ENCODE peak calls at places on chromosomes 6 and 20, in nine cellular contexts. G is spleen, B is sigmoid colon, E is GM12892, H is HCT116, W is upper lobe of left lung, D is Panc1, U is GM12891, R is H1. N is an unnamed sample.

GRCh38 chr6:122484760-122485159 is 13.2 kb upstream of the SERINC1 start:
- DNase-seq in B (no peak), G (no peak), E (no peak), D (no peak), U (no peak), W (no peak), R (no peak), H (no peak), N (peak)

GRCh38 chr20:40636486-40636885 is 52.5 kb downstream of the MAFB start:
- DNase-seq in R (no peak), H (no peak), E (no peak), W (no peak), U (no peak), G (no peak), D (no peak), B (no peak), N (no peak)

GRCh38 chr20:63747622-63748355 is 8.2 kb downstream of the SLC2A4RG start:
- DNase-seq in R (no peak), W (no peak), U (no peak), H (no peak), G (peak), D (no peak), B (no peak), E (no peak), N (no peak)

GRCh38 chr6:30877419-30878262 is 6.7 kb upstream of the DDR1 start:
- DNase-seq in U (no peak), G (peak), E (no peak), R (peak), D (peak), H (peak), W (no peak), B (peak), N (peak)

GRCh38 chr6:52020961-52021570 is 66.3 kb downstream of the PKHD1 start:
- DNase-seq in E (no peak), U (no peak), D (no peak), G (no peak), H (peak), R (no peak), W (no peak), B (no peak), N (no peak)

GRCh38 chr6:17580518-17581048 is 19.5 kb upstream of the FAM8A1 start:
- DNase-seq in W (peak), D (no peak), B (peak), G (peak), H (no peak), E (no peak), U (no peak), R (no peak), N (no peak)

GRCh38 chr6:83707829-83708545 is 914 bp downstream of the SNAP91 start:
- DNase-seq in B (peak), D (no peak), R (peak), E (no peak), H (no peak), U (peak), W (peak), G (no peak), N (no peak)

GRCh38 chr6:114108119-114109002 is 137.4 kb upstream of the HDAC2 start:
- DNase-seq in E (no peak), H (peak), U (no peak), R (peak), B (peak), W (no peak), G (no peak), D (peak), N (peak)

GRCh38 chr6:107101661-107102413 is 13.5 kb downstream of the BEND3 start:
- DNase-seq in R (no peak), G (no peak), W (no peak), E (no peak), H (no peak), D (no peak), U (no peak), B (peak), N (no peak)

GRCh38 chr6:156154896-156155295 is 622.3 kb upstream of the ARID1B start:
- DNase-seq in U (no peak), G (no peak), E (no peak), D (no peak), B (no peak), H (no peak), R (no peak), W (no peak), N (no peak)

GRCh38 chr6:34132486-34133185 is 13.3 kb downstream of the GRM4 start:
- DNase-seq in H (no peak), R (peak), E (no peak), G (no peak), W (no peak), B (no peak), D (no peak), U (peak), N (no peak)

GRCh38 chr20:20549267-20549612 is 163.2 kb downstream of the RALGAPA2 start:
- DNase-seq in E (no peak), R (no peak), G (no peak), U (no peak), D (no peak), W (no peak), H (no peak), B (no peak), N (no peak)

GRCh38 chr20:62581806-62582205 is 60.5 kb upstream of the SLCO4A1 start:
- DNase-seq in W (peak), E (no peak), G (no peak), H (no peak), R (no peak), D (no peak), B (no peak), U (no peak), N (no peak)

GRCh38 chr6:98833101-98834059 is 994 bp upstream of the POU3F2 start:
- DNase-seq in U (no peak), G (peak), W (peak), B (peak), H (no peak), E (no peak), D (no peak), R (peak), N (no peak)

GRCh38 chr6:159853735-159854134 is 37.1 kb upstream of the MAS1 start:
- DNase-seq in W (no peak), G (no peak), D (no peak), R (no peak), E (no peak), H (no peak), B (no peak), U (no peak), N (no peak)

GRCh38 chr20:38447251-38447661 is 12.1 kb upstream of the SNHG17 start:
- DNase-seq in B (no peak), D (no peak), E (no peak), U (no peak), G (peak), R (no peak), W (no peak), H (no peak), N (no peak)

GRCh38 chr6:82197784-82198183 is 49.8 kb downstream of the IBTK start:
- DNase-seq in B (no peak), R (no peak), G (no peak), E (no peak), W (no peak), D (no peak), U (no peak), H (no peak), N (no peak)

GRCh38 chr20:32231847-32232246 is 24.2 kb downstream of the POFUT1 start:
- DNase-seq in U (no peak), R (no peak), B (no peak), W (no peak), D (no peak), G (no peak), E (no peak), H (no peak), N (no peak)

DNA sequence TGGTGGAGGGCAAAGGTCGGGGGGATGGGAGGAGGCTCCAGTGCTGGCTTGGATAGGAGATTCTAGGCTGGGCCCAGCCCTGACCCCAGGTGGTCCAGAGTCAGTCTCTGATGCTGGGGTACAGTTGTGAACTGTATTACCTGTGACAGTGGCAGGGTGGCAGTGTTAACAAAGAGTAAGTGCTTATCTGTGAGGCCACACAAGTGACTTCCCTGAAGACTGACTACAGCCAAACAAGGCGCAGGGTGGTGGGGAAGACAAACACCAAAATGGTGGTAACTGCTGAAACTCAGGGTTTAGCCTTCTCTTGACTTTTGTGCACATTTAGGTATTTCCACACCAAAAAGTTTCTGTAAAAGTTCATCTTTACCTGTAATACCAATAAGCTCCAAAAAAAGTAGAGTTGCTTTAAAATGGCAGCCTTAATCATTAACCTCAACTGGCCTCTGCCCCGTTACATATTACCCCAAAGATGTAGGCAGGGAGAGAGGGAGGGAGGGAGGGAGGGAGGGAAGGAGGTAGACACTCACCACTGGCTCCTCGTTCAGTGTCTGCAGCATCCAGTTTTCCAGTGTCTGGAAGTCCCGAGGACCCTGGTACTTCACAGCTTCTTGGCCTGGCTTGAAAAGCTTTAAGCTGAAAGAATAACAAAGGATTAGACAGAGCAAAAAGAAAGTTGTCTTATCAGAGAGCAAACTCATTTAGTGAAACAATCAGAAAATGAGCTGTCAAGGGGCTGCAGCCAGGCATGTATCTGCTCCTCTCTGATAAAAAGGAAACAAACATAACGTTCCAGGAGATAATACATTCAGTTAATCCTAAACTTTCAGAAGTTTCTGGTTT is 11.3 kb downstream of the TXNDC5 start:
- DNase-seq in R (no peak), D (no peak), W (peak), H (no peak), B (no peak), G (no peak), U (no peak), E (no peak), N (no peak)
- TF ChIP-seq POLR2AphosphoS5 in R (no peak), D (no peak), W (no peak), H (no peak), B (no peak), G (no peak), U (no peak), E (no peak), N (no peak)

GRCh38 chr6:125995972-125996580 is 9.7 kb downstream of the TRMT11 start:
- DNase-seq in H (peak), U (no peak), G (peak), E (no peak), D (peak), W (no peak), B (peak), R (peak), N (peak)
- TF ChIP-seq POLR2AphosphoS5 in H (no peak), U (no peak), G (no peak), E (no peak), D (no peak), W (no peak), B (no peak), R (no peak), N (no peak)

GRCh38 chr6:44935693-44936300 is 392.3 kb upstream of the RUNX2 start:
- DNase-seq in B (no peak), R (no peak), G (no peak), H (no peak), U (no peak), W (no peak), D (no peak), E (no peak), N (no peak)
- TF ChIP-seq POLR2AphosphoS5 in B (no peak), R (no peak), G (no peak), H (no peak), U (no peak), W (no peak), D (no peak), E (no peak), N (no peak)

GRCh38 chr20:60482609-60483008 is 524.4 kb downstream of the CDH26 start:
- DNase-seq in E (no peak), D (no peak), G (no peak), B (no peak), W (no peak), R (no peak), H (no peak), U (no peak), N (no peak)
- TF ChIP-seq POLR2AphosphoS5 in E (no peak), D (no peak), G (no peak), B (no peak), W (peak), R (no peak), H (no peak), U (no peak), N (no peak)

GRCh38 chr6:42693725-42694323 is 28.6 kb downstream of the PRPH2 start:
- DNase-seq in G (no peak), R (no peak), B (no peak), U (no peak), H (no peak), W (no peak), E (no peak), D (no peak), N (no peak)

GRCh38 chr6:42694586-42694985 is 27.8 kb downstream of the PRPH2 start:
- DNase-seq in U (no peak), R (no peak), D (no peak), W (no peak), B (no peak), G (no peak), E (no peak), H (no peak), N (no peak)

GRCh38 chr6:42690872-42691271 is 31.5 kb downstream of the PRPH2 start:
- DNase-seq in W (no peak), E (no peak), U (no peak), B (no peak), D (no peak), G (no peak), H (no peak), R (no peak), N (no peak)

GRCh38 chr6:42690151-42690702 is 32.2 kb downstream of the PRPH2 start:
- DNase-seq in E (no peak), H (no peak), W (no peak), B (no peak), D (no peak), U (no peak), G (no peak), R (no peak), N (no peak)

GRCh38 chr6:42692151-42692911 is 30.1 kb downstream of the PRPH2 start:
- DNase-seq in G (no peak), W (no peak), R (no peak), H (peak), E (no peak), B (no peak), D (no peak), U (no peak), N (no peak)
- TF ChIP-seq POLR2AphosphoS5 in G (no peak), W (no peak), R (no peak), H (peak), E (no peak), B (no peak), D (no peak), U (no peak), N (no peak)

GRCh38 chr6:46090115-46091079 is 39.4 kb upstream of the ENPP4 start:
- DNase-seq in E (peak), R (peak), U (peak), G (peak), D (peak), B (peak), W (no peak), H (peak), N (peak)
- TF ChIP-seq POLR2AphosphoS5 in E (no peak), R (no peak), U (no peak), G (no peak), D (no peak), B (no peak), W (no peak), H (no peak), N (no peak)

GRCh38 chr6:116349216-116349615 is 21.5 kb upstream of the DSE start:
- DNase-seq in D (no peak), W (no peak), B (no peak), G (no peak), R (no peak), U (no peak), H (no peak), E (no peak), N (no peak)

GRCh38 chr6:116352515-116353471 is 18.0 kb upstream of the DSE start:
- DNase-seq in G (no peak), U (no peak), R (no peak), B (no peak), H (no peak), E (no peak), W (no peak), D (no peak), N (no peak)

GRCh38 chr6:116355796-116356195 is 15.0 kb upstream of the DSE start:
- DNase-seq in R (no peak), W (no peak), B (no peak), U (no peak), E (no peak), G (no peak), D (no peak), H (no peak), N (no peak)

DNA sequence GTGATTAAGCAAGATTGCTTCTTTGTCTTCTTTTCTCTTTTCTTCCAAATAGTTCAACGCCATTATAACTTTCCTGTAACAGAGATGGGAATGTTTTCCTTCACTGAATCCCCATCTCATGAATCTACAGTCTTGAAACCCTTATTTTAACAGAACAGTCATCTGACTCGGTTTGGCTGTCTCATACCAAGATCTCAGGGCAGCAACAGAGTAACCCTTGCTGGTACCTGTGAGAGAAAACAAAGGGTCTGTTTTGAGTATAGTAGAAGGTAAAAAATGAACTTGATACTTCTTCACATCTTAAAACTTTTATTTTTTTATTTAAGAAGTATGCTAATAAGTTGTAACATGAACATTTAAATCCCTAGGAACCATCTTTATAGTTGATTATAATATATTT is 19.6 kb upstream of the DSE start:
- DNase-seq in R (no peak), H (no peak), W (no peak), U (no peak), E (no peak), G (no peak), B (no peak), D (no peak), N (no peak)
- TF ChIP-seq POLR2AphosphoS5 in R (no peak), H (no peak), W (no peak), U (no peak), E (no peak), G (no peak), B (no peak), D (no peak), N (no peak)

GRCh38 chr6:11459002-11459658 is 78.4 kb upstream of the TMEM170B start:
- DNase-seq in R (no peak), G (no peak), U (no peak), B (no peak), H (no peak), E (no peak), D (no peak), W (no peak), N (no peak)
- TF ChIP-seq POLR2AphosphoS5 in R (no peak), G (no peak), U (peak), B (no peak), H (no peak), E (no peak), D (no peak), W (no peak), N (no peak)

DNA sequence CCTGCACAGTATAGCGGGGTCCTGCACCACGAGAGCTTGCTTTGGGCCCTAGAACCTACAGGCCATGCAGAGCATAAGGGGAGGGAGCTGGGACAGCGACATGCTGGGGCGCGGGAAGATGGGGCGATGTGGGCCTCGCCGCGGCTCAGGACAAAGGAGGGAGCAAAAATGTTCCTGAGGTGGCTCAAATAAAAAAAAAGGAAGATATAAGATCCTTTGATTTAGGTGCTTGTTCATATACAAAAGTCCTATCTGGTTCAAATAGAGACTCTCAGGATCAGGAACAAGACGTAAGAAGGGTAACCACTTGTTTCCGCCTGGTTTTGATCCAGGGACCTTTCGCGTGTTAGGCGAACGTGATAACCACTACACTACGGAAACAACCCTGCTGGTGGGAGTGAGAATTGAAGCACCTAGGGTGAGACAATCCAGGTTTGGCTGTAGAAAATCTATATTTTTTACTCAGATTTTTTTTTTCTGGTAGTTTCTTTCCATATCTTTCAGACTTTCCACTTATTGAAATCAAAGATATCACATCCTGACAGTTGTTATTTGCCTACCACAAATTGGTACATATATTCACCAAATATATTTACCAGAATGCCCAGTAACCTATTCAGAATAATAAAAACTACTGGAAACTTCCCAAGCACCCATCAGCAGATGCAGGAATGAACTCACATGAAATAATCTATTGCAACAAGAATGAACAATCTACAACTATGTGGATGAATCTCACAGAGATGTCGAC is 177.9 kb upstream of the ZNF184 start:
- DNase-seq in D (peak), U (no peak), G (no peak), W (no peak), H (peak), R (peak), B (no peak), E (no peak), N (peak)
- TF ChIP-seq POLR2AphosphoS5 in D (peak), U (no peak), G (no peak), W (no peak), H (no peak), R (no peak), B (no peak), E (no peak), N (no peak)

N was measured in HL-60.